ENCODE peak calls at places on chromosomes 12 and 14, in seven cellular contexts. One of them, this sample, is unnamed.

GRCh38 chr12:16238661-16239060 is 38.8 kb downstream of the SLC15A5 start:
- DNase-seq in pancreas: no peak
- DNase-seq in aorta: no peak
- DNase-seq in adipocyte: no peak
- DNase-seq in cardiac muscle cell: peak; percentile 46
- DNase-seq in psoas muscle: no peak
- DNase-seq in esophagus squamous epithelium: no peak
- DNase-seq in this sample: no peak

GRCh38 chr14:100524933-100525243 is 62.3 kb downstream of the BEGAIN start:
- DNase-seq in pancreas: peak; percentile 83
- DNase-seq in aorta: no peak
- DNase-seq in adipocyte: no peak
- DNase-seq in cardiac muscle cell: no peak
- DNase-seq in psoas muscle: no peak
- DNase-seq in esophagus squamous epithelium: no peak
- DNase-seq in this sample: no peak

GRCh38 chr12:53973093-53974042 is at the start of gene HOXC11:
- DNase-seq in pancreas: no peak
- DNase-seq in aorta: no peak
- DNase-seq in adipocyte: no peak
- DNase-seq in cardiac muscle cell: no peak
- DNase-seq in psoas muscle: no peak
- DNase-seq in esophagus squamous epithelium: no peak
- DNase-seq in this sample: no peak

GRCh38 chr12:54649825-54650224 is 1.7 kb upstream of the DCD start:
- DNase-seq in pancreas: no peak
- DNase-seq in aorta: no peak
- DNase-seq in adipocyte: no peak
- DNase-seq in cardiac muscle cell: no peak
- DNase-seq in psoas muscle: no peak
- DNase-seq in esophagus squamous epithelium: no peak
- DNase-seq in this sample: no peak

GRCh38 chr12:106736051-106736957 is 38.2 kb upstream of the RIC8B start:
- DNase-seq in pancreas: no peak
- DNase-seq in aorta: no peak
- DNase-seq in adipocyte: no peak
- DNase-seq in cardiac muscle cell: no peak
- DNase-seq in psoas muscle: no peak
- DNase-seq in esophagus squamous epithelium: no peak
- DNase-seq in this sample: no peak

GRCh38 chr14:69335421-69335820 is 62.7 kb downstream of the ERH start:
- DNase-seq in pancreas: no peak
- DNase-seq in aorta: no peak
- DNase-seq in adipocyte: peak; percentile 58
- DNase-seq in cardiac muscle cell: no peak
- DNase-seq in psoas muscle: no peak
- DNase-seq in esophagus squamous epithelium: no peak
- DNase-seq in this sample: no peak

GRCh38 chr14:95043732-95044462 is 113.4 kb downstream of the DICER1 start:
- DNase-seq in pancreas: no peak
- DNase-seq in aorta: no peak
- DNase-seq in adipocyte: no peak
- DNase-seq in cardiac muscle cell: no peak
- DNase-seq in psoas muscle: no peak
- DNase-seq in esophagus squamous epithelium: no peak
- DNase-seq in this sample: peak; percentile 1

GRCh38 chr14:34161351-34162169 is 210.7 kb upstream of the EGLN3 start:
- DNase-seq in pancreas: no peak
- DNase-seq in aorta: no peak
- DNase-seq in adipocyte: no peak
- DNase-seq in cardiac muscle cell: no peak
- DNase-seq in psoas muscle: no peak
- DNase-seq in esophagus squamous epithelium: no peak
- DNase-seq in this sample: no peak

GRCh38 chr12:4567073-4567881 is 5.3 kb downstream of the DYRK4 start:
- DNase-seq in pancreas: no peak
- DNase-seq in aorta: no peak
- DNase-seq in adipocyte: no peak
- DNase-seq in cardiac muscle cell: no peak
- DNase-seq in psoas muscle: no peak
- DNase-seq in esophagus squamous epithelium: no peak
- DNase-seq in this sample: no peak

GRCh38 chr12:47200446-47200845 is 120.7 kb upstream of the AMIGO2 start:
- DNase-seq in pancreas: no peak
- DNase-seq in aorta: no peak
- DNase-seq in adipocyte: no peak
- DNase-seq in cardiac muscle cell: no peak
- DNase-seq in psoas muscle: no peak
- DNase-seq in esophagus squamous epithelium: no peak
- DNase-seq in this sample: no peak

GRCh38 chr12:113880337-113880736 is 85.8 kb downstream of the RBM19 start:
- DNase-seq in pancreas: no peak
- DNase-seq in aorta: no peak
- DNase-seq in adipocyte: no peak
- DNase-seq in cardiac muscle cell: no peak
- DNase-seq in psoas muscle: no peak
- DNase-seq in esophagus squamous epithelium: no peak
- DNase-seq in this sample: no peak

GRCh38 chr12:106118-106561 is 39.6 kb downstream of the IQSEC3 start:
- DNase-seq in pancreas: no peak
- DNase-seq in aorta: peak; percentile 11
- DNase-seq in adipocyte: no peak
- DNase-seq in cardiac muscle cell: no peak
- DNase-seq in psoas muscle: no peak
- DNase-seq in esophagus squamous epithelium: no peak
- DNase-seq in this sample: no peak

DNA sequence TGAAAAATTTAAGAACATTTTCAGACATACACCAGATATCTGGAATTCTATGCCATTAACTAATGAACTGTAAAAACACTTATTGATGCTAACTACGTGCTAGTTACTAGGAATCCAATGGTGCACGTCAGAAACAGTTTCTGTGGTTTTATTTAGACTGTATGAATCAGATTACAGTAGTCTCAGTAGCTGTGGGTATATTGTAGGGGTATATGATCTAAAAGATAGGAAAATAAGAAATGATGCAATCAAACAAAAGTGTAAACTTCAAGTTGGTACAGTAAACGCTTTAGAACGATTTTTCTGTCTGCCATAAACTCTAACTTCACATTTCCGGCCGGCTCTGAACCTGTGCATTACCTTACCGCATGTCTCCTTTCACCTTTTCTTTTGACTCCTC is 2.3 kb downstream of the ABCC9 start:
- DNase-seq in pancreas: no peak
- DNase-seq in aorta: no peak
- DNase-seq in adipocyte: no peak
- DNase-seq in cardiac muscle cell: no peak
- DNase-seq in psoas muscle: no peak
- DNase-seq in esophagus squamous epithelium: no peak
- DNase-seq in this sample: no peak
- H3K4me3 ChIP-seq in pancreas: no peak overlapping the region
- H3K4me3 ChIP-seq in aorta: no peak overlapping the region
- H3K4me3 ChIP-seq in adipocyte: peak overlapping the region; percentile 84
- H3K4me3 ChIP-seq in cardiac muscle cell: no peak overlapping the region
- H3K4me3 ChIP-seq in psoas muscle: peak overlapping the region; percentile 80
- H3K4me3 ChIP-seq in esophagus squamous epithelium: no peak overlapping the region
- H3K4me3 ChIP-seq in this sample: peak overlapping the region; percentile 46

GRCh38 chr14:104481323-104481722 is 98.2 kb upstream of the C14orf180 start:
- DNase-seq in pancreas: no peak
- DNase-seq in aorta: no peak
- DNase-seq in adipocyte: no peak
- DNase-seq in cardiac muscle cell: no peak
- DNase-seq in psoas muscle: no peak
- DNase-seq in esophagus squamous epithelium: no peak
- DNase-seq in this sample: no peak

GRCh38 chr14:104476437-104476836 is 103.1 kb upstream of the C14orf180 start:
- DNase-seq in pancreas: no peak
- DNase-seq in aorta: no peak
- DNase-seq in adipocyte: no peak
- DNase-seq in cardiac muscle cell: no peak
- DNase-seq in psoas muscle: no peak
- DNase-seq in esophagus squamous epithelium: no peak
- DNase-seq in this sample: no peak

GRCh38 chr14:104477804-104478375 is 101.7 kb upstream of the C14orf180 start:
- DNase-seq in pancreas: no peak
- DNase-seq in aorta: no peak
- DNase-seq in adipocyte: no peak
- DNase-seq in cardiac muscle cell: no peak
- DNase-seq in psoas muscle: no peak
- DNase-seq in esophagus squamous epithelium: no peak
- DNase-seq in this sample: no peak

GRCh38 chr14:104477117-104477623 is 102.4 kb upstream of the C14orf180 start:
- DNase-seq in pancreas: no peak
- DNase-seq in aorta: no peak
- DNase-seq in adipocyte: no peak
- DNase-seq in cardiac muscle cell: no peak
- DNase-seq in psoas muscle: no peak
- DNase-seq in esophagus squamous epithelium: no peak
- DNase-seq in this sample: no peak

GRCh38 chr14:104479901-104480300 is 99.7 kb upstream of the C14orf180 start:
- DNase-seq in pancreas: no peak
- DNase-seq in aorta: no peak
- DNase-seq in adipocyte: no peak
- DNase-seq in cardiac muscle cell: no peak
- DNase-seq in psoas muscle: no peak
- DNase-seq in esophagus squamous epithelium: no peak
- DNase-seq in this sample: no peak
- H3K9me3 ChIP-seq in pancreas: no peaks in the 10 kb centered on the region
- H3K9me3 ChIP-seq in aorta: peaks cover 10% of the 10 kb centered on the region
- H3K9me3 ChIP-seq in adipocyte: peaks cover 6% of the 10 kb centered on the region
- H3K9me3 ChIP-seq in cardiac muscle cell: no peaks in the 10 kb centered on the region
- H3K9me3 ChIP-seq in psoas muscle: peaks cover 5% of the 10 kb centered on the region
- H3K9me3 ChIP-seq in esophagus squamous epithelium: no peaks in the 10 kb centered on the region
- H3K9me3 ChIP-seq in this sample: peaks cover 3% of the 10 kb centered on the region

GRCh38 chr12:93167331-93167730 is 210.4 kb upstream of the NUDT4 start:
- DNase-seq in pancreas: no peak
- DNase-seq in aorta: no peak
- DNase-seq in adipocyte: no peak
- DNase-seq in cardiac muscle cell: no peak
- DNase-seq in psoas muscle: no peak
- DNase-seq in esophagus squamous epithelium: no peak
- DNase-seq in this sample: no peak

GRCh38 chr12:93169536-93169935 is 208.2 kb upstream of the NUDT4 start:
- DNase-seq in pancreas: no peak
- DNase-seq in aorta: no peak
- DNase-seq in adipocyte: no peak
- DNase-seq in cardiac muscle cell: no peak
- DNase-seq in psoas muscle: no peak
- DNase-seq in esophagus squamous epithelium: no peak
- DNase-seq in this sample: no peak

GRCh38 chr12:93165384-93165932 is 212.3 kb upstream of the NUDT4 start:
- DNase-seq in pancreas: no peak
- DNase-seq in aorta: no peak
- DNase-seq in adipocyte: no peak
- DNase-seq in cardiac muscle cell: no peak
- DNase-seq in psoas muscle: no peak
- DNase-seq in esophagus squamous epithelium: no peak
- DNase-seq in this sample: no peak

GRCh38 chr12:93166891-93167307 is 210.8 kb upstream of the NUDT4 start:
- DNase-seq in pancreas: no peak
- DNase-seq in aorta: no peak
- DNase-seq in adipocyte: no peak
- DNase-seq in cardiac muscle cell: no peak
- DNase-seq in psoas muscle: no peak
- DNase-seq in esophagus squamous epithelium: no peak
- DNase-seq in this sample: no peak

GRCh38 chr12:93167841-93168492 is 209.8 kb upstream of the NUDT4 start:
- DNase-seq in pancreas: no peak
- DNase-seq in aorta: no peak
- DNase-seq in adipocyte: no peak
- DNase-seq in cardiac muscle cell: peak; percentile 63
- DNase-seq in psoas muscle: no peak
- DNase-seq in esophagus squamous epithelium: no peak
- DNase-seq in this sample: no peak
- H3K4me3 ChIP-seq in pancreas: no peak overlapping the region
- H3K4me3 ChIP-seq in aorta: peak overlapping the region; percentile 47
- H3K4me3 ChIP-seq in adipocyte: peak overlapping the region; percentile 82
- H3K4me3 ChIP-seq in cardiac muscle cell: peak overlapping the region; percentile 5
- H3K4me3 ChIP-seq in psoas muscle: peak overlapping the region; percentile 70
- H3K4me3 ChIP-seq in esophagus squamous epithelium: peak overlapping the region; percentile 38
- H3K4me3 ChIP-seq in this sample: peak overlapping the region; percentile 44

DNA sequence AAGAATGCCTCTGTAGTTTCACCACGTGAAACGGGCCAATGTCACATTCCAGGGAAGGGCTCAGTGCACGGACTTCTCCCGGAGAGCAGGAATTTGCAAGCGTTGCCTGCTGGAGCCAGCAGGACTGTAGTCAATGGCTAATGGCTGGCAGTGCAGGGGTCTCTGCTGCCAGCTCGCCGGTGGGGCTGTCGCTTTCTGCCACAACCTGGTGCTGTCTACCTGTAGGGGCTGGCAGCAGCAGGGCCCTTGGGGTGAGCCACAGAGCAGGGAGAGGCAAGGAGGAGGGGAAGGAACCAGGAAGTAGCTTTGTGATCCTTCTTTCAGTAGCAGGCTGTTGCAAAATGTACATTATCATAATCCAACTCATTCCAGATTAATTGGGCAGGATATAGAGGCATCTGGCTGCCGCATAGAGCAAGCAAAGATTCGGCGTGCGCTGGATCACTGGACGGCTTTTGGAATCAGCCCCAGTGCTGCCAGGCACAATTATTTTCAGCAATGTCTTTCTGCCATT is 114.0 kb downstream of the PAPOLA start:
- DNase-seq in pancreas: no peak
- DNase-seq in aorta: no peak
- DNase-seq in adipocyte: no peak
- DNase-seq in cardiac muscle cell: no peak
- DNase-seq in psoas muscle: no peak
- DNase-seq in esophagus squamous epithelium: no peak
- DNase-seq in this sample: no peak
- H3K9me3 ChIP-seq in pancreas: no peaks in the 10 kb centered on the region
- H3K9me3 ChIP-seq in aorta: no peaks in the 10 kb centered on the region
- H3K9me3 ChIP-seq in adipocyte: no peaks in the 10 kb centered on the region
- H3K9me3 ChIP-seq in cardiac muscle cell: no peaks in the 10 kb centered on the region
- H3K9me3 ChIP-seq in psoas muscle: no peaks in the 10 kb centered on the region
- H3K9me3 ChIP-seq in esophagus squamous epithelium: no peaks in the 10 kb centered on the region
- H3K9me3 ChIP-seq in this sample: no peaks in the 10 kb centered on the region